ENCODE peak calls at places on chromosomes 1 and 21, in eight cellular contexts. O is astrocyte, Q is pancreas, B is dorsolateral prefrontal cortex, Z is epithelial cell of proximal tubule, H is cardiac muscle cell, J is neural progenitor cell, S is SHP77. U is an unnamed sample.

GRCh38 chr1:117501275-117501674 is 104.6 kb upstream of the TENT5C start:
- DNase-seq in H (peak), B (no peak), Q (no peak), J (no peak), Z (no peak), S (no peak), O (peak), U (no peak)

GRCh38 chr1:40241372-40241771 is 6.4 kb upstream of the TMCO2 start:
- DNase-seq in H (no peak), Z (no peak), S (no peak), B (no peak), Q (no peak), J (no peak), O (no peak), U (no peak)

GRCh38 chr1:240031009-240031408 is 60.7 kb upstream of the FMN2 start:
- DNase-seq in O (peak), J (no peak), Z (peak), S (no peak), H (peak), Q (no peak), B (no peak), U (no peak)

GRCh38 chr1:246947255-246947654 is 15.5 kb upstream of the AHCTF1 start:
- DNase-seq in B (no peak), J (no peak), H (peak), O (peak), S (no peak), Q (no peak), Z (peak), U (no peak)

GRCh38 chr21:37412603-37413360 is 46.2 kb downstream of the DYRK1A start:
- DNase-seq in Q (no peak), J (no peak), O (peak), B (no peak), H (peak), S (no peak), Z (no peak), U (no peak)

GRCh38 chr1:70487910-70488665 is 77.0 kb downstream of the CTH start:
- DNase-seq in H (peak), Z (peak), J (peak), S (no peak), O (peak), B (no peak), Q (no peak), U (no peak)

GRCh38 chr1:180482425-180483275 is 19.7 kb downstream of the ACBD6 start:
- DNase-seq in Q (no peak), J (peak), H (peak), B (peak), Z (peak), O (peak), S (peak), U (no peak)

GRCh38 chr1:199682081-199682480 is 345.4 kb upstream of the NR5A2 start:
- DNase-seq in J (no peak), O (no peak), Q (no peak), B (no peak), Z (no peak), H (no peak), S (no peak), U (no peak)

GRCh38 chr1:238468068-238468467 is 577.3 kb upstream of the ZP4 start:
- DNase-seq in Z (no peak), O (no peak), H (no peak), Q (no peak), B (no peak), S (no peak), J (no peak), U (no peak)

GRCh38 chr1:181661569-181661968 is 178.3 kb downstream of the CACNA1E start:
- DNase-seq in J (no peak), B (no peak), Q (no peak), S (no peak), O (no peak), H (no peak), Z (no peak), U (no peak)

GRCh38 chr1:24693827-24694379 is 50.8 kb downstream of the SRRM1 start:
- DNase-seq in Z (no peak), H (no peak), Q (no peak), S (no peak), O (no peak), B (no peak), J (no peak), U (no peak)

GRCh38 chr1:51519857-51520699 is 1.0 kb upstream of the EPS15 start:
- DNase-seq in Q (no peak), O (peak), S (no peak), J (no peak), H (peak), Z (no peak), B (no peak), U (no peak)

GRCh38 chr1:165827199-165828102 is at the start of gene UCK2:
- DNase-seq in Z (no peak), Q (peak), B (peak), H (peak), S (peak), J (peak), O (peak), U (no peak)

GRCh38 chr1:11184973-11185372 is 4.2 kb upstream of the ANGPTL7 start:
- DNase-seq in H (no peak), J (no peak), O (no peak), B (no peak), Z (no peak), S (no peak), Q (no peak), U (no peak)

GRCh38 chr1:231053493-231054162 is 13.6 kb upstream of the FAM89A start:
- DNase-seq in O (peak), Z (peak), B (peak), S (no peak), Q (no peak), J (no peak), H (peak), U (no peak)

GRCh38 chr1:161824618-161825017 is 58.5 kb downstream of the ATF6 start:
- DNase-seq in O (no peak), J (no peak), S (no peak), B (no peak), Q (no peak), Z (no peak), H (no peak), U (no peak)

U was measured in cortex of kidney.